ENCODE peak calls at places on chromosomes 11 and 22, in four cellular contexts. One of them, this sample, is unnamed.
A peak's percentile ranks its signal among the peaks of the same experiment; 100 is the strongest.

GRCh38 chr22:23067023-23067650 is 3.2 kb upstream of the GNAZ start:
- DNase-seq in EL: no peak
- DNase-seq in bronchial epithelial cell: no peak
- DNase-seq in RCC 7860: no peak
- DNase-seq in this sample: no peak

GRCh38 chr11:12092714-12093113 is 17.7 kb upstream of the MICAL2 start:
- DNase-seq in RCC 7860: no peak
- DNase-seq in EL: no peak
- DNase-seq in bronchial epithelial cell: no peak
- DNase-seq in this sample: no peak

GRCh38 chr22:19927696-19928095 is 13.9 kb upstream of the COMT start:
- DNase-seq in EL: no peak
- DNase-seq in RCC 7860: no peak
- DNase-seq in bronchial epithelial cell: no peak
- DNase-seq in this sample: no peak

GRCh38 chr11:44910591-44910990 is 40.1 kb downstream of the TP53I11 start:
- DNase-seq in EL: no peak
- DNase-seq in bronchial epithelial cell: no peak
- DNase-seq in RCC 7860: no peak
- DNase-seq in this sample: no peak

GRCh38 chr11:31649129-31649528 is 139.6 kb downstream of the ELP4 start:
- DNase-seq in RCC 7860: no peak
- DNase-seq in bronchial epithelial cell: no peak
- DNase-seq in EL: no peak
- DNase-seq in this sample: no peak

GRCh38 chr11:63670738-63671321 is 346 bp downstream of the ATL3 start:
- DNase-seq in EL: peak; percentile 66
- DNase-seq in RCC 7860: peak; percentile 35
- DNase-seq in bronchial epithelial cell: no peak
- DNase-seq in this sample: no peak

GRCh38 chr11:95426823-95427462 is 195.9 kb upstream of the SESN3 start:
- DNase-seq in EL: no peak
- DNase-seq in RCC 7860: no peak
- DNase-seq in bronchial epithelial cell: peak; percentile 16
- DNase-seq in this sample: no peak

GRCh38 chr11:120030411-120030810 is 107.5 kb downstream of the TRIM29 start:
- DNase-seq in RCC 7860: no peak
- DNase-seq in EL: no peak
- DNase-seq in bronchial epithelial cell: no peak
- DNase-seq in this sample: no peak

GRCh38 chr22:29369460-29369859 is 18.9 kb downstream of the AP1B1 start:
- DNase-seq in EL: peak; percentile 65
- DNase-seq in bronchial epithelial cell: peak; percentile 70
- DNase-seq in RCC 7860: no peak
- DNase-seq in this sample: no peak

GRCh38 chr11:26332572-26332915 is 614 bp downstream of the ANO3 start:
- DNase-seq in bronchial epithelial cell: no peak
- DNase-seq in RCC 7860: no peak
- DNase-seq in EL: no peak
- DNase-seq in this sample: no peak

GRCh38 chr11:1780700-1781592 is 17.2 kb upstream of the CTSD start:
- DNase-seq in RCC 7860: no peak
- DNase-seq in bronchial epithelial cell: no peak
- DNase-seq in EL: no peak
- DNase-seq in this sample: no peak

GRCh38 chr22:34814260-34814659 is 251.7 kb upstream of the ISX start:
- DNase-seq in EL: peak; percentile 51
- DNase-seq in bronchial epithelial cell: no peak
- DNase-seq in RCC 7860: peak; percentile 90
- DNase-seq in this sample: no peak

GRCh38 chr11:1262172-1263006 is 39.5 kb downstream of the MUC5B start:
- DNase-seq in EL: peak; percentile 90
- DNase-seq in bronchial epithelial cell: peak; percentile 69
- DNase-seq in RCC 7860: peak; percentile 35
- DNase-seq in this sample: peak; percentile 59

GRCh38 chr22:41354979-41355378 is 26.8 kb upstream of the TEF start:
- DNase-seq in RCC 7860: no peak
- DNase-seq in EL: no peak
- DNase-seq in bronchial epithelial cell: no peak
- DNase-seq in this sample: no peak

GRCh38 chr11:117919326-117920275 is 9.6 kb downstream of the TMPRSS13 start:
- DNase-seq in RCC 7860: no peak
- DNase-seq in EL: no peak
- DNase-seq in bronchial epithelial cell: peak; percentile 41
- DNase-seq in this sample: no peak

GRCh38 chr11:68120212-68121066 is 749 bp downstream of the CHKA start:
- DNase-seq in RCC 7860: no peak
- DNase-seq in bronchial epithelial cell: no peak
- DNase-seq in EL: peak; percentile 40
- DNase-seq in this sample: no peak

GRCh38 chr22:30485362-30485988 is 13.7 kb upstream of the SEC14L3 start:
- DNase-seq in EL: peak; percentile 60
- DNase-seq in RCC 7860: peak; percentile 21
- DNase-seq in bronchial epithelial cell: peak; percentile 23
- DNase-seq in this sample: no peak

GRCh38 chr22:20904008-20904979 is 12.9 kb upstream of the CRKL start:
- DNase-seq in bronchial epithelial cell: peak; percentile 100
- DNase-seq in EL: peak; percentile 93
- DNase-seq in RCC 7860: peak; percentile 59
- DNase-seq in this sample: peak; percentile 93

GRCh38 chr22:49958462-49958921 is 2.1 kb upstream of the PIM3 start:
- DNase-seq in RCC 7860: no peak
- DNase-seq in bronchial epithelial cell: no peak
- DNase-seq in EL: no peak
- DNase-seq in this sample: no peak

GRCh38 chr22:19713650-19714319 is 518 bp upstream of the SEPTIN5 start:
- DNase-seq in bronchial epithelial cell: no peak
- DNase-seq in EL: no peak
- DNase-seq in RCC 7860: no peak
- DNase-seq in this sample: no peak

GRCh38 chr11:117583063-117583801 is 213.8 kb downstream of the DSCAML1 start:
- DNase-seq in EL: no peak
- DNase-seq in RCC 7860: peak; percentile 82
- DNase-seq in bronchial epithelial cell: no peak
- DNase-seq in this sample: no peak

GRCh38 chr22:37345863-37346514 is 63.7 kb downstream of the CYTH4 start:
- DNase-seq in bronchial epithelial cell: peak; percentile 12
- DNase-seq in EL: peak; percentile 91
- DNase-seq in RCC 7860: peak; percentile 44
- DNase-seq in this sample: no peak

GRCh38 chr22:29093501-29093921 is 20.7 kb downstream of the KREMEN1 start:
- DNase-seq in RCC 7860: no peak
- DNase-seq in bronchial epithelial cell: peak; percentile 36
- DNase-seq in EL: peak; percentile 76
- DNase-seq in this sample: no peak

GRCh38 chr11:33376331-33377099 is 119.3 kb downstream of the HIPK3 start:
- DNase-seq in RCC 7860: no peak
- DNase-seq in EL: peak; percentile 46
- DNase-seq in bronchial epithelial cell: no peak
- DNase-seq in this sample: no peak

GRCh38 chr11:61963282-61964057 is 4.0 kb downstream of the FTH1 start:
- DNase-seq in bronchial epithelial cell: peak; percentile 50
- DNase-seq in EL: peak; percentile 56
- DNase-seq in RCC 7860: no peak
- DNase-seq in this sample: no peak

GRCh38 chr11:134040386-134041297 is 28.2 kb upstream of the JAM3 start:
- DNase-seq in EL: no peak
- DNase-seq in RCC 7860: no peak
- DNase-seq in bronchial epithelial cell: peak; percentile 58
- DNase-seq in this sample: no peak

GRCh38 chr11:108965602-108966001 is 300.7 kb downstream of the DDX10 start:
- DNase-seq in EL: peak; percentile 92
- DNase-seq in RCC 7860: peak; percentile 64
- DNase-seq in bronchial epithelial cell: peak; percentile 65
- DNase-seq in this sample: no peak

GRCh38 chr22:46907578-46908215 is 145.2 kb downstream of the TBC1D22A start:
- DNase-seq in RCC 7860: no peak
- DNase-seq in bronchial epithelial cell: no peak
- DNase-seq in EL: no peak
- DNase-seq in this sample: no peak

This sample was measured in epithelial cell of prostate.